ENCODE peak calls at places on chromosomes 2 and 18, in ten cellular contexts. R is astrocyte of the spinal cord; T is fibroblast of the conjunctiva; I is SJSA1; Y is nucleus accumbens; S is activated CD4-positive, alpha-beta T cell treated with anti-CD3 and anti-CD28 coated beads, Interleukin-2, amount 10 ng/mL, durations not matched to agents 7 days and 5 days; A is HT-29; G is AG08395; Z is NCI-H1436; O is osteocyte. U is an unnamed sample.

GRCh38 chr18:46321954-46322353 is 217.8 kb downstream of the HAUS1 start:
- DNase-seq in R (no peak), T (no peak), I (no peak), Y (no peak), S (no peak), A (peak; percentile 4), G (no peak), Z (no peak), O (no peak), U (no peak)

GRCh38 chr2:148645925-148646559 is 1.5 kb downstream of the EPC2 start:
- DNase-seq in R (peak; percentile 87), T (peak; percentile 67), I (peak; percentile 86), Y (peak; percentile 55), S (peak; percentile 83), A (peak; percentile 83), G (peak; percentile 82), Z (peak; percentile 67), O (no peak), U (peak; percentile 11)

GRCh38 chr2:181570833-181571661 is 85.9 kb downstream of the CERKL start:
- DNase-seq in R (peak; percentile 31), T (no peak), I (no peak), Y (no peak), S (no peak), A (no peak), G (no peak), Z (no peak), O (no peak), U (no peak)

GRCh38 chr2:119434664-119435063 is 3.0 kb downstream of the TMEM37 start:
- DNase-seq in R (no peak), T (no peak), I (no peak), Y (no peak), S (no peak), A (no peak), G (no peak), Z (no peak), O (no peak), U (no peak)

GRCh38 chr2:51483720-51484119 is 451.8 kb upstream of the NRXN1 start:
- DNase-seq in R (no peak), T (no peak), I (no peak), Y (no peak), S (no peak), A (no peak), G (no peak), Z (no peak), O (no peak), U (no peak)

GRCh38 chr2:233974530-233975071 is 57.4 kb downstream of the TRPM8 start:
- DNase-seq in R (peak; percentile 98), T (peak; percentile 84), I (peak; percentile 98), Y (peak; percentile 7), S (no peak), A (peak; percentile 43), G (peak; percentile 95), Z (no peak), O (no peak), U (peak; percentile 9)

GRCh38 chr2:26243643-26244478 is 571 bp downstream of the HADHA start:
- DNase-seq in R (peak; percentile 50), T (no peak), I (peak; percentile 51), Y (peak; percentile 46), S (no peak), A (peak; percentile 48), G (no peak), Z (peak; percentile 16), O (no peak), U (no peak)

GRCh38 chr2:19600506-19600905 is 242.1 kb upstream of the OSR1 start:
- DNase-seq in R (no peak), T (no peak), I (no peak), Y (no peak), S (no peak), A (no peak), G (no peak), Z (no peak), O (no peak), U (no peak)

GRCh38 chr2:216074794-216075193 is 6.8 kb downstream of the PECR start:
- DNase-seq in R (no peak), T (no peak), I (no peak), Y (no peak), S (no peak), A (no peak), G (no peak), Z (no peak), O (no peak), U (no peak)

GRCh38 chr18:45058076-45058475 is 377.4 kb downstream of the SETBP1 start:
- DNase-seq in R (no peak), T (no peak), I (no peak), Y (no peak), S (no peak), A (no peak), G (no peak), Z (no peak), O (no peak), U (no peak)

GRCh38 chr18:23626451-23627279 is 36.0 kb downstream of the ANKRD29 start:
- DNase-seq in R (peak; percentile 58), T (no peak), I (no peak), Y (no peak), S (no peak), A (peak; percentile 20), G (no peak), Z (no peak), O (no peak), U (no peak)

GRCh38 chr2:172084734-172085459 is 410 bp upstream of the DLX1 start:
- DNase-seq in R (peak; percentile 93), T (peak; percentile 85), I (peak; percentile 96), Y (peak; percentile 44), S (peak; percentile 53), A (peak; percentile 88), G (peak; percentile 97), Z (peak; percentile 96), O (peak; percentile 98), U (peak; percentile 53)

GRCh38 chr2:135963841-135964240 is 21.6 kb downstream of the DARS1 start:
- DNase-seq in R (peak; percentile 49), T (no peak), I (no peak), Y (no peak), S (no peak), A (no peak), G (no peak), Z (no peak), O (no peak), U (no peak)

GRCh38 chr2:73232471-73233153 is 427 bp downstream of the PRADC1 start:
- DNase-seq in R (no peak), T (no peak), I (peak; percentile 20), Y (no peak), S (peak; percentile 31), A (peak; percentile 51), G (no peak), Z (no peak), O (no peak), U (no peak)

GRCh38 chr2:135916232-135916631 is 40.0 kb upstream of the MCM6 start:
- DNase-seq in R (peak; percentile 60), T (peak; percentile 8), I (peak; percentile 25), Y (no peak), S (peak; percentile 47), A (peak; percentile 80), G (peak; percentile 24), Z (peak; percentile 2), O (no peak), U (no peak)

GRCh38 chr2:6111676-6112294 is 419.6 kb downstream of the SOX11 start:
- DNase-seq in R (no peak), T (no peak), I (no peak), Y (no peak), S (no peak), A (no peak), G (no peak), Z (peak; percentile 28), O (no peak), U (no peak)

GRCh38 chr2:202135111-202135874 is 62.2 kb downstream of the KIAA2012 start:
- DNase-seq in R (peak; percentile 98), T (peak; percentile 98), I (peak; percentile 66), Y (peak; percentile 4), S (no peak), A (no peak), G (peak; percentile 93), Z (no peak), O (no peak), U (no peak)

GRCh38 chr18:32734442-32734841 is 38.4 kb downstream of the KLHL14 start:
- DNase-seq in R (no peak), T (no peak), I (no peak), Y (no peak), S (no peak), A (no peak), G (no peak), Z (no peak), O (no peak), U (no peak)

GRCh38 chr2:230893338-230893737 is 28.6 kb downstream of the ITM2C start:
- DNase-seq in R (no peak), T (no peak), I (no peak), Y (no peak), S (no peak), A (no peak), G (no peak), Z (no peak), O (no peak), U (peak; percentile 22)

GRCh38 chr2:4522498-4523421 is 819.4 kb downstream of the DCDC2C start:
- DNase-seq in R (no peak), T (no peak), I (no peak), Y (no peak), S (no peak), A (no peak), G (no peak), Z (no peak), O (no peak), U (no peak)

GRCh38 chr18:52694804-52695203 is 354.8 kb downstream of the DCC start:
- DNase-seq in R (peak; percentile 12), T (no peak), I (no peak), Y (no peak), S (no peak), A (peak; percentile 14), G (peak; percentile 29), Z (no peak), O (no peak), U (no peak)

GRCh38 chr18:39624934-39625333 is 2059.3 kb upstream of the CELF4 start:
- DNase-seq in R (peak; percentile 72), T (no peak), I (no peak), Y (no peak), S (no peak), A (no peak), G (no peak), Z (no peak), O (no peak), U (no peak)

GRCh38 chr2:104447831-104448434 is 406.0 kb upstream of the POU3F3 start:
- DNase-seq in R (no peak), T (no peak), I (no peak), Y (no peak), S (no peak), A (no peak), G (no peak), Z (peak; percentile 45), O (no peak), U (no peak)

GRCh38 chr2:55839182-55839819 is 84.3 kb downstream of the EFEMP1 start:
- DNase-seq in R (peak; percentile 42), T (no peak), I (peak; percentile 92), Y (no peak), S (no peak), A (peak; percentile 70), G (peak; percentile 9), Z (peak; percentile 67), O (no peak), U (no peak)

GRCh38 chr18:13640266-13640860 is 86.0 kb downstream of the FAM210A start:
- DNase-seq in R (no peak), T (no peak), I (no peak), Y (no peak), S (no peak), A (no peak), G (no peak), Z (no peak), O (no peak), U (no peak)

GRCh38 chr2:20723543-20723942 is 56.6 kb downstream of the GDF7 start:
- DNase-seq in R (peak; percentile 46), T (no peak), I (no peak), Y (no peak), S (no peak), A (no peak), G (peak; percentile 27), Z (no peak), O (no peak), U (no peak)

GRCh38 chr2:201483337-201483736 is 31.8 kb downstream of the STRADB start:
- DNase-seq in R (no peak), T (no peak), I (no peak), Y (no peak), S (no peak), A (no peak), G (no peak), Z (no peak), O (no peak), U (no peak)

GRCh38 chr2:26740890-26741302 is 23.2 kb upstream of the SLC35F6 start:
- DNase-seq in R (no peak), T (no peak), I (no peak), Y (no peak), S (peak; percentile 20), A (no peak), G (no peak), Z (no peak), O (no peak), U (no peak)